ENCODE peak calls at places on chromosome 2, in four cellular contexts. X, O, Q and W are unnamed samples.
A peak's percentile ranks its signal among the peaks of the same experiment; 100 is the strongest.

GRCh38 chr2:69499242-69499641 is 62.0 kb upstream of the NFU1 start:
- DNase-seq in X (no peak), O (no peak), Q (no peak), W (no peak)

GRCh38 chr2:23445450-23445868 is 60.5 kb downstream of the KLHL29 start:
- DNase-seq in X (no peak), O (no peak), Q (no peak), W (peak; percentile 40)

GRCh38 chr2:173990970-173991819 is 26.0 kb upstream of the SP3 start:
- DNase-seq in X (no peak), O (no peak), Q (peak; percentile 88), W (peak; percentile 56)

GRCh38 chr2:231781798-231782726 is 980 bp upstream of the PDE6D start:
- DNase-seq in X (peak; percentile 40), O (peak; percentile 15), Q (peak; percentile 20), W (no peak)

GRCh38 chr2:10187661-10188060 is 65.1 kb downstream of the RRM2 start:
- DNase-seq in X (no peak), O (no peak), Q (no peak), W (no peak)

GRCh38 chr2:26384183-26384582 is 17.5 kb upstream of the DRC1 start:
- DNase-seq in X (no peak), O (no peak), Q (no peak), W (no peak)

GRCh38 chr2:230990131-230990898 is 5.6 kb upstream of the SPATA3 start:
- DNase-seq in X (no peak), O (no peak), Q (no peak), W (no peak)

GRCh38 chr2:151261240-151261976 is at the start of gene RBM43:
- DNase-seq in X (peak; percentile 90), O (peak; percentile 81), Q (peak; percentile 91), W (peak; percentile 86)

DNA sequence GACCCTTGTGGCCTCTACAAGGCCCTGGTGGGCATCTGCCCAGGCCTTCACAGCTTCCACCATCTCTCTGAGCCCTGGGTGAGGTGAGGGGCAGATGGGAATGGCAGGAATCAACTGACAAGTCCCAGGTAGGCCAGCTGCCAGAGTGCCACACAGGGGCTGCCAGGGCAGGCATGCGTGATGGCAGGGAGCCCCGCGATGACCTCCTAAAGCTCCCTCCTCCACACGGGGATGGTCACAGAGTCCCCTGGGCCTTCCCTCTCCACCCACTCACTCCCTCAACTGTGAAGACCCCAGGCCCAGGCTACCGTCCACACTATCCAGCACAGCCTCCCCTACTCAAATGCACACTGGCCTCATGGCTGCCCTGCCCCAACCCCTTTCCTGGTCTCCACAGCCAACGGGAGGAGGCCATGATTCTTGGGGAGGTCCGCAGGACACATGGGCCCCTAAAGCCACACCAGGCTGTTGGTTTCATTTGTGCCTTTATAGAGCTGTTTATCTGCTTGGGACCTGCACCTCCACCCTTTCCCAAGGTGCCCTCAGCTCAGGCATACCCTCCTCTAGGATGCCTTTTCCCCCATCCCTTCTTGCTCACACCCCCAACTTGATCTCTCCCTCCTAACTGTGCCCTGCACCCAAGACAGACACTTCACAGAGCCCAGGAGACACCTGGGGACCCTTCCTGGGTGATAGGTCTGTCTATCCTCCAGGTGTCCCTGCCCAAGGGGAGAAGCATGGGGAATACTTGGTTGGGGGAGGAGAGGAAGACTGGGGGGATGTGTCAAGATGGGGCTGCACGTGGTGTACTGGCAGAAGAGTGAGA is 2.0 kb downstream of the PROC start:
- DNase-seq in X (no peak), O (no peak), Q (no peak), W (no peak)
- TF ChIP-seq CTCF in X (no peak), O (no peak), Q (no peak), W (no peak)

GRCh38 chr2:127408807-127409099 is 9.5 kb upstream of the PROC start:
- DNase-seq in X (no peak), O (no peak), Q (no peak), W (no peak)

GRCh38 chr2:127411609-127412370 is 6.4 kb upstream of the PROC start:
- DNase-seq in X (no peak), O (no peak), Q (no peak), W (no peak)

GRCh38 chr2:127408004-127408806 is 10.0 kb upstream of the PROC start:
- DNase-seq in X (peak; percentile 95), O (peak; percentile 98), Q (peak; percentile 91), W (peak; percentile 81)

GRCh38 chr2:127413200-127413599 is 5.0 kb upstream of the PROC start:
- DNase-seq in X (no peak), O (no peak), Q (no peak), W (no peak)

DNA sequence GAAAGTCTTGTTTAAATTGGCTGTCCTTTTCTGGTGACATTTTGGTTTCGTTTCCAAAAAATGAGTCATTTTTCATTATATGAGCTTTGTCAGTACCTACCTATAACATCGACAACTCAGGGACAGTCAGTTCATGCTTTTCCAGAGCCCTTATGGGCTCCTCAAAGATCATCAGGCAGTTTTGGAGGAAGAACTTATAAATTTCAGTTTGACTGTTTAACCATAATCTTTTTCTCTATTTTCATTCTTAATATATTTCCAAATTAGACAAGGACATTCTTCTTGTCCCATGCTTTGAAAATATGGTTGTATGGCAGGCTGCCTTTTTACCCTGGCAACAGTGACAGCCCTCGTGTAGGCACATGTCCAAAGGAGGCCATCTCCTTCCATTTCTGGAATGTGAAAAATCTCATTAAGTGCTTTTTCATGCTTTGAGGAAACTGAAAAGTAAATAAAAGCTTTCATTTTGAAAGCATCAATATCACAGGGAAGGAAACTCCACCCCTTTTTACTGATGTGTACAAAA is 7.3 kb upstream of the PROC start:
- DNase-seq in X (no peak), O (peak; percentile 48), Q (no peak), W (no peak)
- H3K4me3 ChIP-seq in X (no peak overlapping the region), O (no peak overlapping the region), Q (no peak overlapping the region), W (peak overlapping the region; percentile 23)

GRCh38 chr2:104897515-104898184 is 43.7 kb downstream of the POU3F3 start:
- DNase-seq in X (no peak), O (no peak), Q (no peak), W (no peak)

GRCh38 chr2:104902317-104902716 is 48.4 kb downstream of the POU3F3 start:
- DNase-seq in X (no peak), O (no peak), Q (no peak), W (no peak)

GRCh38 chr2:104904889-104905288 is 51.0 kb downstream of the POU3F3 start:
- DNase-seq in X (no peak), O (no peak), Q (no peak), W (no peak)

GRCh38 chr2:104901037-104901851 is 47.3 kb downstream of the POU3F3 start:
- DNase-seq in X (no peak), O (no peak), Q (no peak), W (no peak)

GRCh38 chr2:104900608-104901007 is 46.7 kb downstream of the POU3F3 start:
- DNase-seq in X (no peak), O (no peak), Q (no peak), W (no peak)
- H3K27me3 ChIP-seq in X (peaks cover 4% of the 10 kb centered on the region), O (peaks cover 85% of the 10 kb centered on the region), Q (no peaks in the 10 kb centered on the region), W (no peaks in the 10 kb centered on the region)

GRCh38 chr2:144152817-144153271 is 367.1 kb downstream of the ZEB2 start:
- DNase-seq in X (no peak), O (no peak), Q (no peak), W (no peak)
- TF ChIP-seq CTCF in X (no peak), O (no peak), Q (no peak), W (no peak)